ENCODE peak calls at places on chromosome 9, in nine cellular contexts. K is mesenteric fat pad; C is HFFc6; E is stimulated activated CD4-positive, alpha-beta T cell treated with anti-CD3 and anti-CD28 coated beads, Interleukin-2, amount 100 ng/mL, for 48 hours; Z is K562; S is mesendoderm; Q is NCI-H69; O is effector memory CD8-positive, alpha-beta T cell; A is ACHN. H is an unnamed sample.
A peak's percentile ranks its signal among the peaks of the same experiment; 100 is the strongest.

GRCh38 chr9:16652511-16653101 is 217.9 kb downstream of the BNC2 start:
- DNase-seq in K (no peak), C (no peak), E (no peak), Z (no peak), S (peak; percentile 14), Q (peak; percentile 72), O (no peak), A (peak; percentile 18), H (no peak)

GRCh38 chr9:38358390-38359296 is 33.9 kb upstream of the ALDH1B1 start:
- DNase-seq in K (peak; percentile 49), C (peak; percentile 11), E (no peak), Z (no peak), S (no peak), Q (peak; percentile 88), O (no peak), A (no peak), H (no peak)

GRCh38 chr9:124019771-124020519 is 8.4 kb downstream of the LHX2 start:
- DNase-seq in K (no peak), C (no peak), E (no peak), Z (no peak), S (no peak), Q (peak; percentile 21), O (no peak), A (no peak), H (no peak)

GRCh38 chr9:104286792-104287191 is 192.7 kb downstream of the SMC2 start:
- DNase-seq in K (no peak), C (no peak), E (no peak), Z (no peak), S (no peak), Q (peak; percentile 69), O (no peak), A (no peak), H (no peak)

GRCh38 chr9:133658442-133659431 is 22.6 kb downstream of the DBH start:
- DNase-seq in K (no peak), C (no peak), E (no peak), Z (peak; percentile 62), S (peak; percentile 19), Q (peak; percentile 94), O (no peak), A (peak; percentile 47), H (no peak)

GRCh38 chr9:127075592-127076380 is 46.6 kb downstream of the ANGPTL2 start:
- DNase-seq in K (no peak), C (no peak), E (no peak), Z (no peak), S (peak; percentile 66), Q (no peak), O (no peak), A (no peak), H (no peak)

GRCh38 chr9:107989544-107989943 is 500.0 kb upstream of the KLF4 start:
- DNase-seq in K (no peak), C (no peak), E (no peak), Z (no peak), S (no peak), Q (no peak), O (no peak), A (no peak), H (no peak)

GRCh38 chr9:2872307-2872940 is 28.5 kb upstream of the PUM3 start:
- DNase-seq in K (no peak), C (peak; percentile 32), E (no peak), Z (no peak), S (peak; percentile 83), Q (peak; percentile 83), O (peak; percentile 7), A (peak; percentile 46), H (peak; percentile 43)

GRCh38 chr9:87087197-87087596 is 139.9 kb upstream of the GAS1 start:
- DNase-seq in K (no peak), C (no peak), E (no peak), Z (no peak), S (no peak), Q (no peak), O (no peak), A (no peak), H (no peak)

GRCh38 chr9:137551656-137552534 is at the start of gene MRPL41:
- DNase-seq in K (peak; percentile 96), C (peak; percentile 75), E (peak; percentile 81), Z (peak; percentile 98), S (peak; percentile 94), Q (peak; percentile 97), O (peak; percentile 74), A (peak; percentile 89), H (peak; percentile 94)

GRCh38 chr9:93898502-93899426 is 56.4 kb downstream of the BARX1 start:
- DNase-seq in K (no peak), C (no peak), E (no peak), Z (peak; percentile 17), S (no peak), Q (no peak), O (no peak), A (no peak), H (no peak)

GRCh38 chr9:90801507-90802289 is at the start of gene SYK:
- DNase-seq in K (peak; percentile 91), C (no peak), E (no peak), Z (peak; percentile 54), S (peak; percentile 47), Q (peak; percentile 93), O (no peak), A (no peak), H (no peak)

GRCh38 chr9:135220601-135221575 is 133.4 kb downstream of the OLFM1 start:
- DNase-seq in K (no peak), C (no peak), E (no peak), Z (no peak), S (no peak), Q (no peak), O (no peak), A (no peak), H (no peak)

GRCh38 chr9:105921057-105921721 is 226.8 kb downstream of the TMEM38B start:
- DNase-seq in K (no peak), C (no peak), E (no peak), Z (no peak), S (peak; percentile 20), Q (peak; percentile 5), O (no peak), A (no peak), H (no peak)

H was measured in NCI-H1930.